ENCODE peak calls at places on chromosomes 5 and 9, in five cellular contexts. J is spleen, V is BE2C, C is neural crest cell, Y is HepG2. F is an unnamed sample.

GRCh38 chr5:137146402-137146889 is 352.7 kb downstream of the SPOCK1 start:
- DNase-seq in J (no peak), V (no peak), C (peak), Y (no peak), F (no peak)

GRCh38 chr5:111237470-111237869 is 13.3 kb downstream of the CAMK4 start:
- DNase-seq in J (no peak), V (no peak), C (no peak), Y (no peak), F (no peak)

GRCh38 chr5:180328296-180329137 is 24.6 kb downstream of the GFPT2 start:
- DNase-seq in J (peak), V (peak), C (peak), Y (peak), F (peak)

GRCh38 chr5:168317521-168318147 is 26.2 kb downstream of the WWC1 start:
- DNase-seq in J (no peak), V (peak), C (no peak), Y (peak), F (no peak)

GRCh38 chr9:6567140-6567591 is 78.4 kb downstream of the GLDC start:
- DNase-seq in J (no peak), V (no peak), C (no peak), Y (no peak), F (no peak)

GRCh38 chr5:31156761-31157160 is 36.7 kb upstream of the CDH6 start:
- DNase-seq in J (no peak), V (no peak), C (no peak), Y (no peak), F (no peak)

GRCh38 chr5:73387630-73388370 is 60.8 kb downstream of the FOXD1 start:
- DNase-seq in J (no peak), V (no peak), C (no peak), Y (no peak), F (no peak)

GRCh38 chr9:137451976-137452760 is 7.0 kb downstream of the NSMF start:
- DNase-seq in J (peak), V (no peak), C (no peak), Y (no peak), F (peak)

GRCh38 chr9:80025131-80025530 is 453.4 kb downstream of the TLE4 start:
- DNase-seq in J (no peak), V (no peak), C (no peak), Y (no peak), F (no peak)

GRCh38 chr9:134930404-134930803 is 12.7 kb upstream of the FCN1 start:
- DNase-seq in J (peak), V (no peak), C (no peak), Y (no peak), F (no peak)

GRCh38 chr5:40404613-40405012 is 275.1 kb upstream of the PTGER4 start:
- DNase-seq in J (no peak), V (no peak), C (no peak), Y (no peak), F (no peak)

GRCh38 chr5:107196500-107196899 is 474.2 kb downstream of the EFNA5 start:
- DNase-seq in J (no peak), V (no peak), C (no peak), Y (no peak), F (no peak)

GRCh38 chr5:9544502-9545300 is 1.2 kb downstream of the SEMA5A start:
- DNase-seq in J (peak), V (peak), C (peak), Y (peak), F (no peak)

GRCh38 chr5:173557123-173557903 is 59.1 kb downstream of the BOD1 start:
- DNase-seq in J (no peak), V (no peak), C (no peak), Y (no peak), F (no peak)

GRCh38 chr5:127001621-127002296 is 28.6 kb downstream of the MARCHF3 start:
- DNase-seq in J (no peak), V (no peak), C (no peak), Y (no peak), F (no peak)

GRCh38 chr9:119998614-119999013 is 581.4 kb downstream of the CDK5RAP2 start:
- DNase-seq in J (no peak), V (no peak), C (no peak), Y (no peak), F (no peak)

GRCh38 chr5:87069974-87070608 is 197.6 kb upstream of the RASA1 start:
- DNase-seq in J (no peak), V (no peak), C (no peak), Y (no peak), F (no peak)

GRCh38 chr9:131266301-131267229 is 9.7 kb downstream of the FAM78A start:
- DNase-seq in J (peak), V (no peak), C (no peak), Y (no peak), F (peak)

GRCh38 chr9:129467739-129468666 is 152.9 kb downstream of the C9orf50 start:
- DNase-seq in J (no peak), V (no peak), C (no peak), Y (no peak), F (no peak)

GRCh38 chr9:137103206-137103999 is 11.1 kb downstream of the DPP7 start:
- DNase-seq in J (no peak), V (no peak), C (no peak), Y (no peak), F (no peak)

GRCh38 chr5:155624597-155625241 is 611.2 kb downstream of the KIF4B start:
- DNase-seq in J (no peak), V (no peak), C (no peak), Y (no peak), F (no peak)

GRCh38 chr9:19946446-19947109 is 157.7 kb upstream of the SLC24A2 start:
- DNase-seq in J (no peak), V (no peak), C (no peak), Y (no peak), F (no peak)
- TF ChIP-seq CTCF in J (no peak), V (no peak), C (peak), Y (no peak), F (no peak)

DNA sequence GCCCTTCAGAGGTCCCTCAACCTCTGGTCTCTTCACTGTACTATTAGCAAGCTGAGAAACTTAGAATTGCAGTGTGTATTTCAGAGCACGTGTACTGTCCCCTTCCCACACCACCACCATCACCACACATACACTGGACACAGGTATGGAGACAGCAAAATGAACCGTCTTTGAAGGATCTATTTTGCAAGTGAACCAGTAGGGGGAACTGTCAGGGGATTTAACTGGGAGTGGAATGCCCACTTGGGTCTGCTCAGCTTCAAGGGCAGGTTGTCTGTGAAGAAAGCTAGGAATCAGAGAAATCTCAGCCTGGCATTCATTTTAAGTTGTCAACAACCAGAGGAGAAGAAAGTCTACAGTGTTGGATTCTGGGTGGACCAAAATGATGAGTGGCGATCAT is 147.0 kb downstream of the DCP2 start:
- DNase-seq in J (no peak), V (peak), C (no peak), Y (peak), F (no peak)
- TF ChIP-seq CTCF in J (no peak), V (peak), C (peak), Y (peak), F (no peak)

GRCh38 chr9:127708952-127709587 is 2.3 kb downstream of the CFAP157 start:
- DNase-seq in J (no peak), V (no peak), C (no peak), Y (no peak), F (no peak)
- TF ChIP-seq CTCF in J (no peak), V (no peak), C (no peak), Y (no peak), F (no peak)

DNA sequence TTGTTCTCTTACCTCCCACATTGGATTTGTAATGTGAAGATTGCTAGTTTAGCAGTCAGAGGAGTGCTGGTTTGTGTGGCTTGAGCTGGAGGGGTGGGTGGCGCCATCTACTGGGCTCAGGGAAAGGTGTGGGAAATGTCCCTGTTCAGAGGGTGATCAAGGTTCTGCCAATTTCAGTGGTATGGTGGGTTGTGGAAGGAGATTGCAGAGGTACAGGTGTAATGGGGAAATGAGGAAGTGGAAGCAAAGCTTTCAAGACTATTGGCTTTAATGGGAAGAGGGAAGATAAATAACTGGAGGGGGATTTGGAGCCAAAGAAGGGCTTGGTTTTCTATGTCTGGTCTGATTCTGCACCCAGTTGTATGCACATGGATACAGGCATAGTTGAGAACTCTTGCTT is 76.4 kb downstream of the OSMR start:
- DNase-seq in J (no peak), V (peak), C (peak), Y (peak), F (peak)
- TF ChIP-seq CTCF in J (peak), V (peak), C (peak), Y (peak), F (peak)

GRCh38 chr5:18043344-18043743 is 409.1 kb downstream of the TAF11L14 start:
- DNase-seq in J (no peak), V (no peak), C (no peak), Y (no peak), F (no peak)
- TF ChIP-seq CTCF in J (no peak), V (no peak), C (no peak), Y (no peak), F (no peak)

GRCh38 chr9:123933801-123934200 is 3.9 kb upstream of the DENND1A start:
- DNase-seq in J (no peak), V (no peak), C (no peak), Y (peak), F (no peak)
- TF ChIP-seq CTCF in J (no peak), V (no peak), C (no peak), Y (no peak), F (no peak)

GRCh38 chr5:16774806-16775205 is 158.0 kb upstream of the RETREG1 start:
- DNase-seq in J (no peak), V (no peak), C (no peak), Y (peak), F (no peak)

GRCh38 chr5:16777432-16777831 is 158.7 kb downstream of the MYO10 start:
- DNase-seq in J (no peak), V (no peak), C (no peak), Y (no peak), F (no peak)

GRCh38 chr5:16782227-16782626 is 153.9 kb downstream of the MYO10 start:
- DNase-seq in J (no peak), V (no peak), C (no peak), Y (no peak), F (no peak)

GRCh38 chr5:16773990-16774389 is 157.2 kb upstream of the RETREG1 start:
- DNase-seq in J (no peak), V (no peak), C (no peak), Y (no peak), F (no peak)

DNA sequence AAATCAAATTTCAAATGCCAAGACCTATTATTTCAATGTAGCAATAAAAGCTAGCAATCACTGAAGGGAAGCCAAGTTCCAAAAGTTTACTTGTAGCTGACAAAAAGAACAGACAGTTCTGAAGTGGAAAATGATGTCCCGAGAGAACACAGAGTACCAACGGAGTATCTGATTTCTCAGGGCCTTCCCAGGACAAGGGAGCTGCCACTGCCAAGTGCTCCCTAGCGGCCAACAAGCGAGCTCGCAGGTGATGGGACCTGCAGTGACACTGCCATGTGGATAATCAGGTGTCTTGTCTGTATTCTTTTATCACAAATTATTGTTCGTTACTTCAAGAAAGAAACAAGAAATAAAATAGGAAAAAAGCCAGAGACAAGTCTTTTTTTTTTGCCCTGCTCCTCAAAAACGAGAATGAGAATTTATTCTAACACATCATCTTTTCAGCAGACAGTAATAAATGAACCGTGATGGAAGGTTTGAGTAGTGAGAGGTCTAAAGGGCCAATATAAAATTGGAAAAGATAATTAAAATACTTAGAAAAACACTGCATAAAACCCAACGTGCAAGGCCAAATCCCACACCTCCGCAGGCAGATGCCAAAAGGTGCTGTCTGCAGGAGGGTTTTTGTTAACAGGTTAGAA is 159.4 kb downstream of the MYO10 start:
- DNase-seq in J (no peak), V (peak), C (peak), Y (peak), F (no peak)
- TF ChIP-seq CTCF in J (no peak), V (peak), C (peak), Y (peak), F (no peak)

DNA sequence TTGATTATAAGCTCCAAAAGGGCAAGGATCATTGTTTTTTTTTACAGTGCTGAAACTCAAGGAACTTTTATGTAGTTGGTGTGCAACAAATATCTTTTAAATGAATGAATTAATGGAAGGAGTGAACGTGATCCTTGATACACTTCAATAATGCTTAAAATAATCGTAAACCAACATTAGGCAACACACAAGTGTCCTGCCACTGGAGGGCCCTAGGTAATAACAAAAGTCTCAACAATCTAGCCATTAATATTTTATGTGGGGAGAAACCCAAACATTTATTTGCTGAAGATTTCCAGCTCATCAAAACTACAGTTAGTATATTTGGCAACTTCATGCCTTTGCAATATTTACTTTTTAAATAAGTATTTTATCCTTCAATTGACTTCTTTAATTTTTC is 309.0 kb upstream of the FBXL7 start:
- DNase-seq in J (no peak), V (no peak), C (no peak), Y (no peak), F (no peak)
- TF ChIP-seq CTCF in J (no peak), V (no peak), C (no peak), Y (no peak), F (no peak)

GRCh38 chr5:122516432-122516743 is 204.4 kb downstream of the SNCAIP start:
- DNase-seq in J (no peak), V (no peak), C (no peak), Y (no peak), F (no peak)

GRCh38 chr5:122517091-122517490 is 205.1 kb downstream of the SNCAIP start:
- DNase-seq in J (no peak), V (no peak), C (no peak), Y (no peak), F (no peak)

DNA sequence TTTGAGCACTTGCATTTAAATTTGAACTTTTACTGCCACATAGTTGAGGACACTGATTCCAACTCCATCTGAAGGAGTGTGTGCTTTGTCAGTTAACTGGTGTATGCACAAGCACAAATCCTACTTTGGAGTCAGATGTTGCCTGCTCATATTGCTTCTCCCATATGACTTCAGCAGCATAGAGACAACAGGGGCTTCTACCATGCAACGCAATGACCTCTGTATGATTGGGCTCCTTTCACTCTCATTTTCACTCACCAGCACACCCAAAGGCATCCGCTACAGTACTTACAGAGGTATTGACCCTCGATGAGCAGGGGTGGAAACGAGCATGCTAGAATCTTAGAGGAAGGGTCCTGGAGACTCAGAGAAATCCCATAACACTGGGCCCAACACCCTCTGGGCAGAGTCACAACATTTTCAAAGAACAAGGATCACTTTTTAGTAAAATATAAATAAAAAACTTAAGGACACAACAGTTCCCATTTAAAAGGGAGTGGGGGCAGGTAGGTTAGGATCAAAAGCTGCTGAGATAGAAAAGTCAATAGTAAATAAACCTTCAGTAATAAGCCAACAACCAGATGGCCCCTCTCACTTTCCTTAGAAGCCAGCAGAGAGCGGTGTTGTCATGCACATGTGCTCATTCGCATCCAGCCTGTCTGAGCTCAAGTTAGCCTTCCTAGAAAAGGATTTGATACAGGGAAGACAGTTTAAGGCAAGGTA is 203.8 kb downstream of the SNCAIP start:
- DNase-seq in J (no peak), V (peak), C (peak), Y (peak), F (peak)
- TF ChIP-seq CTCF in J (peak), V (peak), C (peak), Y (peak), F (no peak)

F was measured in HL-60.